ENCODE peak calls at places on chromosome 1, in seven cellular contexts. O, Z, M, D, K, W and U are unnamed samples.
A peak's percentile ranks its signal among the peaks of the same experiment; 100 is the strongest.

GRCh38 chr1:219058891-219059820 is 114.5 kb upstream of the LYPLAL1 start:
- DNase-seq in K (no peak), W (no peak), Z (no peak), M (no peak), D (no peak), O (no peak), U (no peak)

GRCh38 chr1:78168306-78168705 is 122.5 kb downstream of the GIPC2 start:
- DNase-seq in O (no peak), K (no peak), D (no peak), W (no peak), Z (peak; percentile 59), M (no peak), U (no peak)

GRCh38 chr1:183758913-183759312 is 46.0 kb upstream of the RGL1 start:
- DNase-seq in D (no peak), W (no peak), M (no peak), Z (no peak), K (no peak), O (no peak), U (no peak)

GRCh38 chr1:99481391-99481996 is 164.4 kb upstream of the PALMD start:
- DNase-seq in O (no peak), K (peak; percentile 38), W (peak; percentile 34), Z (peak; percentile 80), M (no peak), D (peak; percentile 61), U (peak; percentile 80)

GRCh38 chr1:33225586-33225985 is 30.7 kb upstream of the ZNF362 start:
- DNase-seq in D (no peak), K (no peak), W (no peak), M (no peak), O (no peak), Z (no peak), U (no peak)

GRCh38 chr1:100152271-100152670 is 19.3 kb downstream of the TRMT13 start:
- DNase-seq in W (no peak), K (no peak), O (no peak), M (no peak), D (no peak), Z (no peak), U (no peak)

GRCh38 chr1:107277022-107277421 is 136.2 kb downstream of the NTNG1 start:
- DNase-seq in D (no peak), O (no peak), K (no peak), M (no peak), Z (peak; percentile 84), W (no peak), U (peak; percentile 73)

GRCh38 chr1:31699341-31699891 is 4.4 kb downstream of the COL16A1 start:
- DNase-seq in W (no peak), M (no peak), K (no peak), D (no peak), Z (no peak), O (peak; percentile 12), U (no peak)

GRCh38 chr1:58727363-58727762 is 27.5 kb upstream of the MYSM1 start:
- DNase-seq in W (no peak), K (no peak), O (no peak), Z (peak; percentile 95), M (no peak), D (peak; percentile 96), U (no peak)

GRCh38 chr1:172359531-172359991 is 60.9 kb upstream of the C1orf105 start:
- DNase-seq in W (no peak), K (no peak), Z (peak; percentile 62), D (peak; percentile 68), M (no peak), O (no peak), U (no peak)

GRCh38 chr1:148160421-148161251 is 8.6 kb upstream of the NBPF11 start:
- DNase-seq in W (no peak), K (no peak), O (no peak), M (no peak), D (no peak), Z (peak; percentile 20), U (no peak)

GRCh38 chr1:228871314-228872061 is 136.2 kb downstream of the RHOU start:
- DNase-seq in M (no peak), W (no peak), O (no peak), D (no peak), K (no peak), Z (no peak), U (no peak)

GRCh38 chr1:20291621-20292020 is 946 bp downstream of the VWA5B1 start:
- DNase-seq in O (no peak), K (no peak), M (no peak), Z (peak; percentile 32), W (no peak), D (no peak), U (no peak)

GRCh38 chr1:162294015-162294414 is 82.6 kb downstream of the SPATA46 start:
- DNase-seq in W (no peak), K (no peak), O (no peak), D (no peak), M (no peak), Z (no peak), U (no peak)

GRCh38 chr1:6971699-6972098 is 186.4 kb downstream of the CAMTA1 start:
- DNase-seq in O (no peak), Z (no peak), W (no peak), K (no peak), M (no peak), D (no peak), U (no peak)

GRCh38 chr1:81664341-81664740 is 136.4 kb upstream of the ADGRL2 start:
- DNase-seq in M (no peak), K (no peak), O (no peak), W (no peak), D (no peak), Z (peak; percentile 82), U (no peak)

GRCh38 chr1:9233241-9233941 is 1.2 kb upstream of the H6PD start:
- DNase-seq in K (no peak), D (no peak), O (no peak), W (peak; percentile 95), M (peak; percentile 79), Z (peak; percentile 92), U (no peak)

GRCh38 chr1:67760030-67760821 is 73.0 kb downstream of the GNG12 start:
- DNase-seq in W (peak; percentile 63), M (peak; percentile 26), O (peak; percentile 30), K (peak; percentile 75), Z (peak; percentile 91), D (peak; percentile 71), U (peak; percentile 45)

GRCh38 chr1:119647228-119647733 is 785 bp downstream of the ZNF697 start:
- DNase-seq in Z (peak; percentile 52), O (no peak), K (peak; percentile 17), W (peak; percentile 29), M (peak; percentile 29), D (no peak), U (no peak)

GRCh38 chr1:22166439-22166838 is 23.5 kb upstream of the WNT4 start:
- DNase-seq in M (no peak), O (no peak), D (no peak), K (no peak), Z (no peak), W (no peak), U (no peak)

GRCh38 chr1:170893655-170894297 is 41.6 kb upstream of the MROH9 start:
- DNase-seq in M (no peak), Z (peak; percentile 50), K (no peak), O (no peak), D (no peak), W (no peak), U (no peak)

GRCh38 chr1:11178021-11179015 is 10.8 kb upstream of the ANGPTL7 start:
- DNase-seq in D (no peak), W (no peak), M (no peak), K (no peak), O (no peak), Z (peak; percentile 75), U (no peak)

GRCh38 chr1:207404849-207405525 is 49.1 kb upstream of the CR2 start:
- DNase-seq in W (no peak), O (no peak), Z (peak; percentile 86), M (no peak), K (peak; percentile 70), D (peak; percentile 76), U (no peak)

GRCh38 chr1:48069662-48070432 is 72.7 kb upstream of the TRABD2B start:
- DNase-seq in K (no peak), Z (peak; percentile 44), O (no peak), D (peak; percentile 35), M (no peak), W (no peak), U (no peak)

GRCh38 chr1:59506952-59507351 is 210.1 kb downstream of the FGGY start:
- DNase-seq in D (no peak), W (peak; percentile 54), K (peak; percentile 23), Z (peak; percentile 86), O (no peak), M (no peak), U (no peak)

GRCh38 chr1:156502749-156503671 is 2.4 kb upstream of the MEF2D start:
- DNase-seq in O (no peak), W (peak; percentile 81), D (peak; percentile 90), Z (peak; percentile 93), M (peak; percentile 67), K (no peak), U (no peak)

GRCh38 chr1:235670157-235670776 is 20.7 kb upstream of the GNG4 start:
- DNase-seq in O (no peak), K (no peak), Z (no peak), D (no peak), W (no peak), M (no peak), U (no peak)
- H3K9me3 ChIP-seq in O (peaks cover 14% of the 10 kb centered on the region), K (peaks cover 6% of the 10 kb centered on the region), Z (no peaks in the 10 kb centered on the region), D (peaks cover 19% of the 10 kb centered on the region), W (no peaks in the 10 kb centered on the region), M (peaks cover 6% of the 10 kb centered on the region), U (no peaks in the 10 kb centered on the region)

GRCh38 chr1:224226849-224227502 is 43.9 kb downstream of the DEGS1 start:
- DNase-seq in W (no peak), M (no peak), Z (no peak), D (no peak), O (no peak), K (no peak), U (no peak)
- H3K9me3 ChIP-seq in W (no peaks in the 10 kb centered on the region), M (no peaks in the 10 kb centered on the region), Z (no peaks in the 10 kb centered on the region), D (no peaks in the 10 kb centered on the region), O (no peaks in the 10 kb centered on the region), K (no peaks in the 10 kb centered on the region), U (no peaks in the 10 kb centered on the region)

DNA sequence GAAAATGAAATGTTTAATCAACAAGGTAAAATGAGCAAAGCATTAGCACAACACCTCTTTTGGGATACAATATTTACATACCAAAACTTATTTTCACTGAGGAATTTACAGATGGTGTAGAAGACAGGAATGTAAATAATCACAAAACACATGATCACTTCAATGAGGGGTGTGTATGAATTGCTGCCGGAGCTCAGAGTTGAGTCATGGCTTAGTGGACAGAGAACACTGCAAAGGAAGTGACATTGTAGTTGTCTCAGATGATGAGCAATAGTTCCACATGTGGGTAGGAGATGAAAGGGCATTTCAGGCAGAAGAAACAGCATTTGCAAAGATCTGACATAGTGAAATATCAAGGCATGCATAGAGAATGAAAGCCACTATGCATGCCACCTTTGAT is 5.6 kb upstream of the KPRP start:
- DNase-seq in O (no peak), D (no peak), W (no peak), Z (peak; percentile 96), M (no peak), K (no peak), U (no peak)
- H3K9me3 ChIP-seq in O (no peaks in the 10 kb centered on the region), D (no peaks in the 10 kb centered on the region), W (no peaks in the 10 kb centered on the region), Z (no peaks in the 10 kb centered on the region), M (no peaks in the 10 kb centered on the region), K (no peaks in the 10 kb centered on the region), U (no peaks in the 10 kb centered on the region)

GRCh38 chr1:246978281-246978680 is 29.6 kb downstream of the ZNF695 start:
- DNase-seq in K (no peak), D (no peak), O (no peak), M (no peak), Z (no peak), W (no peak), U (no peak)

DNA sequence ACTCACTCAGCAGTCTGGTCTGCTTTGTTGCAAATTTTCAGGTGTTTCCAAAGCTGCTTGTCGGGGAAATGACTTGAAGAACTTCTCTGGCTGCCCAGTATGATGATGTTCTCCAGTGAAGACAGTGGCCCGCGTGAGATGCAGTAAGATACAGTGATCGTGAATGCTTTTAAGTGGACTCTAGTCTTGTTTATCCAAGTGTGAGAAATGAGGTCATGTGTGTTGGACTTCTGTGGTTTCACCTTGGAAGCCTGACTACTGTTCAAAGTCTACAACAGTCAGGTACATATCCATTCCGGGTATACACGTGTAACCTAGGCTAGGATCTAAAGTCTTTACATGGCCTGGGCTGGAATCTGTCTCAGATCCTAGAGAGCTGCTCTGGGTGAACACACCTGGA is 29.1 kb downstream of the ZNF695 start:
- DNase-seq in K (no peak), O (no peak), W (no peak), D (no peak), Z (no peak), M (no peak), U (no peak)
- H3K9me3 ChIP-seq in K (peaks cover 29% of the 10 kb centered on the region), O (peaks cover 14% of the 10 kb centered on the region), W (no peaks in the 10 kb centered on the region), D (peaks cover 5% of the 10 kb centered on the region), Z (peaks cover 4% of the 10 kb centered on the region), M (no peaks in the 10 kb centered on the region), U (peaks cover 3% of the 10 kb centered on the region)